ENCODE peak calls at places on chromosomes 16 and 17, in four cellular contexts. One of them, this sample, is unnamed.

GRCh38 chr16:70734522-70734921 is 48.7 kb upstream of the MTSS2 start:
- DNase-seq in HEK293T: no peak
- DNase-seq in BE2C: no peak
- DNase-seq in activated CD4-positive, alpha-beta T cell treated with anti-CD3 and anti-CD28 coated beads, Interleukin-2, amount 10 ng/mL, durations not matched to agents 7 days and 5 days: no peak
- DNase-seq in this sample: no peak

GRCh38 chr17:30956764-30957374 is 14.0 kb upstream of the RNF135 start:
- DNase-seq in HEK293T: no peak
- DNase-seq in BE2C: no peak
- DNase-seq in activated CD4-positive, alpha-beta T cell treated with anti-CD3 and anti-CD28 coated beads, Interleukin-2, amount 10 ng/mL, durations not matched to agents 7 days and 5 days: no peak
- DNase-seq in this sample: no peak

GRCh38 chr16:1152651-1153259 is at the start of gene CACNA1H:
- DNase-seq in BE2C: peak
- DNase-seq in HEK293T: peak
- DNase-seq in activated CD4-positive, alpha-beta T cell treated with anti-CD3 and anti-CD28 coated beads, Interleukin-2, amount 10 ng/mL, durations not matched to agents 7 days and 5 days: peak
- DNase-seq in this sample: peak

GRCh38 chr17:71438631-71439146 is 682.1 kb upstream of the SOX9 start:
- DNase-seq in activated CD4-positive, alpha-beta T cell treated with anti-CD3 and anti-CD28 coated beads, Interleukin-2, amount 10 ng/mL, durations not matched to agents 7 days and 5 days: no peak
- DNase-seq in BE2C: peak
- DNase-seq in HEK293T: peak
- DNase-seq in this sample: no peak

GRCh38 chr16:80526418-80527061 is 14.3 kb upstream of the DYNLRB2 start:
- DNase-seq in BE2C: peak
- DNase-seq in HEK293T: peak
- DNase-seq in activated CD4-positive, alpha-beta T cell treated with anti-CD3 and anti-CD28 coated beads, Interleukin-2, amount 10 ng/mL, durations not matched to agents 7 days and 5 days: peak
- DNase-seq in this sample: no peak

GRCh38 chr17:10838682-10839081 is 795 bp upstream of the PIRT start:
- DNase-seq in activated CD4-positive, alpha-beta T cell treated with anti-CD3 and anti-CD28 coated beads, Interleukin-2, amount 10 ng/mL, durations not matched to agents 7 days and 5 days: no peak
- DNase-seq in HEK293T: no peak
- DNase-seq in BE2C: no peak
- DNase-seq in this sample: no peak

GRCh38 chr17:79132271-79133064 is 57.8 kb downstream of the ENGASE start:
- DNase-seq in BE2C: no peak
- DNase-seq in activated CD4-positive, alpha-beta T cell treated with anti-CD3 and anti-CD28 coated beads, Interleukin-2, amount 10 ng/mL, durations not matched to agents 7 days and 5 days: no peak
- DNase-seq in HEK293T: no peak
- DNase-seq in this sample: no peak

GRCh38 chr17:8002646-8003593 is 505 bp downstream of the GUCY2D start:
- DNase-seq in BE2C: no peak
- DNase-seq in activated CD4-positive, alpha-beta T cell treated with anti-CD3 and anti-CD28 coated beads, Interleukin-2, amount 10 ng/mL, durations not matched to agents 7 days and 5 days: no peak
- DNase-seq in HEK293T: no peak
- DNase-seq in this sample: no peak

GRCh38 chr17:55144518-55144917 is 120.2 kb upstream of the HLF start:
- DNase-seq in activated CD4-positive, alpha-beta T cell treated with anti-CD3 and anti-CD28 coated beads, Interleukin-2, amount 10 ng/mL, durations not matched to agents 7 days and 5 days: no peak
- DNase-seq in HEK293T: no peak
- DNase-seq in BE2C: no peak
- DNase-seq in this sample: no peak

GRCh38 chr17:48311324-48311723 is 118.7 kb downstream of the SKAP1 start:
- DNase-seq in activated CD4-positive, alpha-beta T cell treated with anti-CD3 and anti-CD28 coated beads, Interleukin-2, amount 10 ng/mL, durations not matched to agents 7 days and 5 days: no peak
- DNase-seq in HEK293T: no peak
- DNase-seq in BE2C: no peak
- DNase-seq in this sample: no peak

This sample was measured in left ventricle myocardium inferior.